ENCODE peak calls at places on chromosomes 16 and 17, in six cellular contexts. G is Peyer's patch, S is body of pancreas, L is stomach, Y is ovary, E is suprapubic skin. B is an unnamed sample. For H3K27me3, the result is how much of the 10 kb centered on the place peaks cover.

GRCh38 chr16:2253293-2253692 is 1.9 kb upstream of the ECI1 start:
- DNase-seq in G (no peak), S (no peak), L (no peak), Y (no peak), E (no peak), B (no peak)

GRCh38 chr16:30353438-30354129 is 1.5 kb downstream of the CD2BP2 start:
- DNase-seq in G (peak), S (no peak), L (no peak), Y (peak), E (no peak), B (no peak)

GRCh38 chr16:20767577-20767976 is 3.8 kb downstream of the ACSM3 start:
- DNase-seq in G (no peak), S (no peak), L (no peak), Y (no peak), E (no peak), B (no peak)

GRCh38 chr16:16019488-16019887 is 70.1 kb downstream of the ABCC1 start:
- DNase-seq in G (no peak), S (no peak), L (no peak), Y (no peak), E (no peak), B (peak)

GRCh38 chr16:71421911-71422310 is 19.9 kb downstream of the TLE7 start:
- DNase-seq in G (no peak), S (peak), L (no peak), Y (no peak), E (no peak), B (no peak)

GRCh38 chr17:72120878-72121163 is at the start of gene SOX9:
- DNase-seq in G (peak), S (peak), L (peak), Y (no peak), E (peak), B (peak)

GRCh38 chr16:78994135-78994534 is 606.4 kb downstream of the MAF start:
- DNase-seq in G (no peak), S (no peak), L (no peak), Y (no peak), E (no peak), B (no peak)

GRCh38 chr17:63171428-63172205 is 205.6 kb downstream of the TANC2 start:
- DNase-seq in G (no peak), S (no peak), L (no peak), Y (no peak), E (no peak), B (no peak)

GRCh38 chr17:65362826-65363225 is 198.6 kb downstream of the AXIN2 start:
- DNase-seq in G (no peak), S (no peak), L (no peak), Y (no peak), E (no peak), B (no peak)

GRCh38 chr16:8996891-8997290 is 33.2 kb upstream of the USP7 start:
- DNase-seq in G (no peak), S (no peak), L (no peak), Y (no peak), E (no peak), B (peak)

GRCh38 chr17:51435641-51436091 is 175.3 kb downstream of the UTP18 start:
- DNase-seq in G (no peak), S (peak), L (peak), Y (no peak), E (no peak), B (peak)

GRCh38 chr17:81832608-81833159 is 407 bp downstream of the MCRIP1 start:
- DNase-seq in G (no peak), S (no peak), L (no peak), Y (peak), E (no peak), B (peak)

GRCh38 chr16:58727796-58728568 is 6.1 kb downstream of the GOT2 start:
- DNase-seq in G (no peak), S (no peak), L (no peak), Y (no peak), E (no peak), B (no peak)

GRCh38 chr16:67269766-67270165 is 9.6 kb upstream of the PLEKHG4 start:
- DNase-seq in G (no peak), S (no peak), L (no peak), Y (peak), E (no peak), B (no peak)

GRCh38 chr16:46885960-46886763 is 2.0 kb downstream of the GPT2 start:
- DNase-seq in G (no peak), S (peak), L (peak), Y (no peak), E (no peak), B (peak)
- H3K4me3 ChIP-seq in G (no peak), S (peak), L (peak), Y (no peak), E (peak), B (no peak)

DNA sequence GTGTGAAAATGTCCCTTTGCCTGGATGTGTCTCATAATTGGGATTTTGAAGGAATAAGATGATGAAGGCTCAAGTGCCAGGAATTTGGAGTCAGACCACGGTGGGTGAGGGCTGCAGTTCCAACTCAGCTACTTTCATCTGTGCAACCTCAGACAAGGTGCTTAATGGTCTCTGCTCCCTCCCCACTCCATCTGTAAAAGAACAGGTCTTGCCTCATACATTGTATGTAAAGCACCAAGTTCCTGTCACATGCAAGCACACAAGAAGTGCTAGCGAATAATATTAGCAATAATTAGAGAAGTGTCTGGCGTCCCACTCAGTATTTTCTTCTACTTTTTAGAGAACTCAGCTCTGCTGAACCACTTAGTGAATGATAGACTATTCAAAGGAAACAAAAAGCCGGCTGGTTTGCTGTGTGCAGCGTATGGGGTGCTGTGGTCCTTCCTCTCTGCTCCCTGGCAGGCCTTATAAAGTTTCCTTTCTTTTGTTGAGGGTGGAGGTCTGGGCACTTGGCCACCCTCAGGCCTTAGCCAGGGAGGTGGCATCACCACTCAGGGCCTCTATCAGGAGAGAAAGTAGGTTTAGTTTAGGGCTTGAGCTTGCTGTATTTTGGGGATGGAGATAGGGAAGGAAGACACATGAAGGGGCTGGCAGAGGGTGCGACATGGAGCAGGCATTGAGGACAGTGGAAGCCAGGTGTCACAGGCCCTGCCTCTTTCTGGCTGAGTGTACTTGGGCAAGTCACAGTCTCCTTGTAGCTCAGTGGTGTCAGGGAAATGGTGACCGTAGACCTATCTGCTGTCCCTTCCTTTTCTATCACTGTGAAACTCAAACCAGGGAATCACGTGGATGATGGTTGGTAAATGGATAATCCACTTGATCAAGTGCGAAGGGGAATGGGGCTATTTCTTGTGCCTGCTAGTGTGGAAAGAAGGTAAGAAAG is 6.5 kb downstream of the TBX4 start:
- DNase-seq in G (no peak), S (no peak), L (no peak), Y (no peak), E (no peak), B (no peak)
- H3K27me3 ChIP-seq in G (under half), S (under half), L (under half), Y (under half), E (half or more), B (under half)

GRCh38 chr17:41777157-41777578 is 9.3 kb downstream of the JUP start:
- DNase-seq in G (peak), S (peak), L (peak), Y (peak), E (no peak), B (peak)

GRCh38 chr17:41781404-41782110 is 5.0 kb downstream of the JUP start:
- DNase-seq in G (no peak), S (no peak), L (no peak), Y (no peak), E (no peak), B (no peak)

GRCh38 chr17:41779954-41780353 is 6.6 kb downstream of the JUP start:
- DNase-seq in G (no peak), S (no peak), L (no peak), Y (no peak), E (no peak), B (no peak)

GRCh38 chr17:41775394-41776226 is 10.9 kb downstream of the JUP start:
- DNase-seq in G (peak), S (no peak), L (no peak), Y (no peak), E (no peak), B (no peak)

DNA sequence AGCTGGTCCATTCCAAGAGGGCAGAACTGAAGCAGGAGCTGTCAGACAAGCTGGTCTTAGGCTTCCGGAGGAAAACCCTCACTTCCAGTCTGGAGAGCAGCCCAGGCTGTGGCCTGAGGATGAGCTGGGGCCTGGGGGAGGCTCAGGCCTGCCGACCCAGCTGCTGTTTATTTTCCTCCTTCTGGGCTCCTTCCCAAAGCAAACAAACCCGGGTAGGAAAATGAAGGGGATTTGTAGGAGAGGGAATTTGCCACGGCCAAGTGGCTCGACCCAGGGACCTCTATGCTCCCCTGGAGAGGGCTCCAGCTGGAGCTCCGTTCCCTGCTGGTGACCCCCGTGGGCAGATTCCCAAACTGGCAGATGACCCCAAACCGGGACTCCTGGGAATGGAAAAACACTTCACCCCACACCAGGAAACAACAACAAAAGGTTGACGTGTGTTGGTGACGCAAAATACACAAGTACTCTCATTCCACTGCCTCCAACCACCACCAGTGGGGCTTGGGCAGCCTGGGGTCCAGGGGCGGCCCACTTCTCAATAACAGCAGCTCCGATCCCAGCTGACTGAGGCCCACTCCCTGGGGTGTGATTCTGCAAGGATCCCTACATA is 8.8 kb downstream of the JUP start:
- DNase-seq in G (peak), S (peak), L (peak), Y (peak), E (no peak), B (peak)
- TF ChIP-seq POLR2A in G (no peak), S (no peak), L (no peak), Y (no peak), E (no peak), B (no peak)

DNA sequence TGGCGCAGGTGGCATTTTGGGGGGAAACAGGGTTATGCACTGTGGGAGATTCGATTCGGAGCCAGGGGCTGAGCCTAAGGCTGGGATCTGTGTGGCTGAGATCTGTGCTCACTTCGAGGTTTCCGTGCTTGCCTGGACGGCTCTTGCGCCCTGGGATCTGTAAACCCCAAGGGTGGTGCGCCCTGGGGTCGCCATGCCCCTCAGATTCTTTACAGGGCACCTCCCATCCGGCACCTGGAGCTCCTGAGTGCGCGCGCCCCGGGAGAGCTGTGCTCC is 377 bp downstream of the SLC13A5 start:
- DNase-seq in G (no peak), S (no peak), L (no peak), Y (no peak), E (no peak), B (no peak)
- H3K4me3 ChIP-seq in G (peak), S (no peak), L (no peak), Y (no peak), E (peak), B (peak)

DNA sequence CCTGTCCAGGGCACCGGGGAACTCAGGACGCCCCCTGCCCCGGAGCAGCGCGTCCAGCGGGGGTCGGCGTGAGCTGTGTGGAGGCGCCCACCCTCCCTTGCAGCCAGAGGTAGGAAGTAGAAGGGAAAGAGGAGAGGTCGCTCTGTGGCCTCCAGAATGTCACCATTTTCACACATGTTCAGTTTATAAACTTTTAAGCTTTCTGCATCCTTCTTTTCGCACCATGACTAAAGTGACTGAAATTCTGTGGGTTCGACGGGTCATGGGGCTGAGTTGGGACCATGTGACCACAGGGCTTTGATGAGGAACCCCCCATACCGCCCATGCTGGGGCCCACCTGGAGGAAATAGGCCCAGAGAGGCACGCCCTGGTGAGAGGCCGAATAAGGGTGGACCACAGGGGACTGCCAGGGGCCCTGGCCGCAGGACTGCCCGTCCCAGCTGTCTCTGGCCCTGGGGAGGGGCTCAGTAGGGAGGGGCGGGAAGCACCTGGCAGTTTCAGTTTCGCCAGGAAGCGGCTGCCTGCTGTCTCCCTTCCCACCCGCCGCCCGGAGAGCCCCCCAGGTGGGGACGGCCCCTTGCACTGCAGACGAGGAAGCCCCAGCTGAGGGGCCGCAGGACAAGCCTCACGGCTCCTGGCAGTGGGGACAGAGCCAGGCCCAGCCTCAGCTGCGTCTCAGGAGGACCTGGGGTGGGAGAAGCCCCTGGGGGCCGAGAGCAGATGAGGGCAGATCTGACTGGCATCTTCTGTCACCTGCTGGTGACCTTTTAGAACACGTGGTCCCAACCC is 9.0 kb downstream of the CBFA2T3 start:
- DNase-seq in G (no peak), S (no peak), L (no peak), Y (no peak), E (no peak), B (no peak)
- H3K27me3 ChIP-seq in G (under half), S (under half), L (under half), Y (under half), E (half or more), B (under half)

GRCh38 chr17:7238418-7239090 is 703 bp downstream of the PHF23 start:
- DNase-seq in G (peak), S (peak), L (no peak), Y (peak), E (no peak), B (no peak)

GRCh38 chr17:7241047-7241733 is 1.1 kb downstream of the GABARAP start:
- DNase-seq in G (no peak), S (no peak), L (no peak), Y (no peak), E (no peak), B (no peak)

GRCh38 chr17:7240375-7240774 is 1.1 kb upstream of the PHF23 start:
- DNase-seq in G (no peak), S (no peak), L (no peak), Y (no peak), E (no peak), B (no peak)

GRCh38 chr17:7237761-7238417 is 1.4 kb downstream of the PHF23 start:
- DNase-seq in G (peak), S (peak), L (peak), Y (peak), E (peak), B (peak)

DNA sequence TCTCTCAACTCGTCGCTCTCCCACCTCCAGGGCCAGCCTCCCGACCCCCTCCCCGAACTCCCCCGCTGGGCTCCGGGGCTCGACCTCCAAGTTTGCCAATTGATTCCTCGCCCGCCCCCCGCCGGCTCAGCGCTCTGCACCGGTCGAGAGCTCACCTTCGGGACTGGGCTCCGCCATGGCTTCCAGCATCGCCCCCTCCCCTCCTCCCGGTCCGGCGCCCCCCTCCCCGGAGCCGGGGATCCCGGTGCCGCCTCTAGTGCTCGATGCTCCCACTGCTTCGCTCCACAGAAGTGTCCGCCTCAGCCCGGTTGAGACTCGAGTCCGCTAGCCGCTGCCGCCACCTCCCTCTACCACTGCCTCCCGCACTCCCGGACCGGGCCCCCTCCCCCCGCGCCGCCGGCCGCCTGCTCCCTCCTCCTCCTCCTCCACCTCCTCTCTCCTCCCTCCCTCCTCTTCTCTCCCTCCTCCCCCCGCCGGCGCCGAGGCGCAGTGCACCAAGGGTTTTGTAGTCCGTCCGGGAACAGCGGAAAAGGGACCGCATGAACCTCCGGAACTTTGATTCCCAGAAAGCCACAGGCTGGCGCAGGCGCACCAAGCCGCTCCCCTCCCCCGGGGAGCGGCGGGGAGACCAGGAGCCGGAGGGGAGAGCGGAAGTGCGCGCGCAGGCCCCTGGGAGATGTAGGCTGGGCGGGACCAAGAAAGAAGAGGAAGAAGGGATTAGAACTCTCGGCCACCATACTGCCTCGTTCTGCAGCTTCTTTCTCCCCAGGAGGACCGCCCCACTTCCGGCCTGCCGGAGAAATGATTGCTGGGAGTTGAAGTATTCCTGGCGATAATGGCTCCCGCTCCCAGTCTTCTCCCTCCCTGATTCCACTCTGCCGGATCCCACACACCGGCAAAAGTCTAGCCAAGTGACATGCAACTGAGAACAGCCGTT is at the start of gene PHF23:
- DNase-seq in G (peak), S (peak), L (peak), Y (peak), E (peak), B (peak)
- TF ChIP-seq POLR2A in G (peak), S (no peak), L (no peak), Y (peak), E (no peak), B (no peak)

GRCh38 chr16:56262879-56263245 is 71.6 kb downstream of the GNAO1 start:
- DNase-seq in G (no peak), S (no peak), L (no peak), Y (no peak), E (no peak), B (no peak)
- H3K4me3 ChIP-seq in G (no peak), S (no peak), L (no peak), Y (no peak), E (no peak), B (no peak)

GRCh38 chr17:48606892-48607241 is 2.1 kb upstream of the HOXB6 start:
- DNase-seq in G (no peak), S (no peak), L (no peak), Y (no peak), E (no peak), B (no peak)
- H3K27me3 ChIP-seq in G (under half), S (half or more), L (under half), Y (under half), E (under half), B (under half)

B was measured in testis.